ENCODE peak calls at places on chromosome 4, in seven cellular contexts. One of them, this sample, is unnamed.

GRCh38 chr4:101222156-101222845 is 125.0 kb downstream of the PPP3CA start:
- DNase-seq in testis: no peak
- DNase-seq in spleen: no peak
- DNase-seq in heart left ventricle: no peak
- DNase-seq in thyroid gland: no peak
- DNase-seq in iPS DF 6.9: no peak
- DNase-seq in neuronal stem cell: no peak
- DNase-seq in this sample: no peak

GRCh38 chr4:185112104-185112503 is 31.0 kb upstream of the SLC25A4 start:
- DNase-seq in spleen: no peak
- DNase-seq in iPS DF 6.9: no peak
- DNase-seq in heart left ventricle: peak; percentile 62
- DNase-seq in neuronal stem cell: no peak
- DNase-seq in thyroid gland: peak; percentile 37
- DNase-seq in testis: peak; percentile 53
- DNase-seq in this sample: peak; percentile 74

GRCh38 chr4:27057662-27058061 is 197.0 kb downstream of the STIM2 start:
- DNase-seq in spleen: no peak
- DNase-seq in testis: no peak
- DNase-seq in neuronal stem cell: no peak
- DNase-seq in heart left ventricle: no peak
- DNase-seq in iPS DF 6.9: no peak
- DNase-seq in thyroid gland: no peak
- DNase-seq in this sample: no peak

GRCh38 chr4:82124365-82124764 is 249.4 kb downstream of the HNRNPD start:
- DNase-seq in spleen: no peak
- DNase-seq in testis: no peak
- DNase-seq in thyroid gland: no peak
- DNase-seq in neuronal stem cell: no peak
- DNase-seq in iPS DF 6.9: no peak
- DNase-seq in heart left ventricle: no peak
- DNase-seq in this sample: no peak

GRCh38 chr4:48722509-48723446 is 57.3 kb downstream of the FRYL start:
- DNase-seq in thyroid gland: no peak
- DNase-seq in neuronal stem cell: no peak
- DNase-seq in iPS DF 6.9: no peak
- DNase-seq in spleen: no peak
- DNase-seq in heart left ventricle: no peak
- DNase-seq in testis: no peak
- DNase-seq in this sample: no peak

GRCh38 chr4:88969271-88969670 is 87.7 kb downstream of the FAM13A start:
- DNase-seq in heart left ventricle: no peak
- DNase-seq in neuronal stem cell: no peak
- DNase-seq in spleen: no peak
- DNase-seq in testis: no peak
- DNase-seq in thyroid gland: no peak
- DNase-seq in iPS DF 6.9: no peak
- DNase-seq in this sample: no peak

GRCh38 chr4:145842224-145842887 is 96.3 kb downstream of the ZNF827 start:
- DNase-seq in thyroid gland: no peak
- DNase-seq in heart left ventricle: no peak
- DNase-seq in neuronal stem cell: no peak
- DNase-seq in testis: no peak
- DNase-seq in iPS DF 6.9: no peak
- DNase-seq in spleen: no peak
- DNase-seq in this sample: no peak

GRCh38 chr4:114077610-114078009 is 98.2 kb upstream of the ARSJ start:
- DNase-seq in heart left ventricle: no peak
- DNase-seq in neuronal stem cell: no peak
- DNase-seq in thyroid gland: no peak
- DNase-seq in iPS DF 6.9: no peak
- DNase-seq in testis: no peak
- DNase-seq in spleen: no peak
- DNase-seq in this sample: no peak

GRCh38 chr4:20839957-20840356 is 139.7 kb downstream of the PACRGL start:
- DNase-seq in neuronal stem cell: no peak
- DNase-seq in thyroid gland: no peak
- DNase-seq in testis: no peak
- DNase-seq in spleen: no peak
- DNase-seq in heart left ventricle: no peak
- DNase-seq in iPS DF 6.9: no peak
- DNase-seq in this sample: no peak

GRCh38 chr4:11074581-11075241 is 354.0 kb downstream of the HS3ST1 start:
- DNase-seq in iPS DF 6.9: no peak
- DNase-seq in neuronal stem cell: no peak
- DNase-seq in thyroid gland: no peak
- DNase-seq in testis: no peak
- DNase-seq in heart left ventricle: no peak
- DNase-seq in spleen: no peak
- DNase-seq in this sample: no peak

GRCh38 chr4:184590196-184590595 is 59.1 kb downstream of the CASP3 start:
- DNase-seq in iPS DF 6.9: no peak
- DNase-seq in spleen: no peak
- DNase-seq in testis: no peak
- DNase-seq in neuronal stem cell: no peak
- DNase-seq in heart left ventricle: no peak
- DNase-seq in thyroid gland: no peak
- DNase-seq in this sample: no peak

GRCh38 chr4:151667025-151667424 is 93.8 kb downstream of the GATB start:
- DNase-seq in thyroid gland: no peak
- DNase-seq in testis: no peak
- DNase-seq in iPS DF 6.9: no peak
- DNase-seq in spleen: no peak
- DNase-seq in neuronal stem cell: no peak
- DNase-seq in heart left ventricle: no peak
- DNase-seq in this sample: no peak

GRCh38 chr4:179372746-179373145 is 1930.5 kb upstream of the AGA start:
- DNase-seq in testis: no peak
- DNase-seq in neuronal stem cell: no peak
- DNase-seq in thyroid gland: no peak
- DNase-seq in iPS DF 6.9: no peak
- DNase-seq in spleen: no peak
- DNase-seq in heart left ventricle: no peak
- DNase-seq in this sample: no peak

GRCh38 chr4:141432000-141432712 is 204.2 kb upstream of the IL15 start:
- DNase-seq in iPS DF 6.9: no peak
- DNase-seq in spleen: no peak
- DNase-seq in thyroid gland: no peak
- DNase-seq in testis: no peak
- DNase-seq in neuronal stem cell: no peak
- DNase-seq in heart left ventricle: no peak
- DNase-seq in this sample: no peak

DNA sequence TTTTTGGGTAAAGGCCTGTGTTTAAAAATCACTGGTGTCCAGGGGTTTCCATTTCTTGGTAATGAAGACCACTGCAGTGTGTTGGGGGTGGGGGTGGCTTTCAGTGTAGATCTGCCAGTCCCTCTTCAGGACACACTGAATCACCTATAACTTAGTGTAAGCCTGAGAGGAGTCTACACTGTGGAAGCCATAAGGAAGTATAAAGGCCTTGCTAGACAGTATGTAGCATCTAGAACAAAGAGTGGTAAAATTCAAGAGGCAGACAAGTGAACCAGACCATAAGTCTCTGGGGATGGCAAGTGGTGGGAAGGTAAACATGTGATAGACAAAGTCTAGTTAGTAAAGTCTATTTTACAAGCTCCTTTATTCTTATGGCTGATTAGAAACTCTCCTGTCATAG is 191.8 kb downstream of the CCNG2 start:
- DNase-seq in iPS DF 6.9: no peak
- DNase-seq in heart left ventricle: no peak
- DNase-seq in spleen: no peak
- DNase-seq in thyroid gland: no peak
- DNase-seq in testis: no peak
- DNase-seq in neuronal stem cell: no peak
- DNase-seq in this sample: no peak
- H3K4me1 ChIP-seq in iPS DF 6.9: no peaks in the 10 kb centered on the region
- H3K4me1 ChIP-seq in heart left ventricle: no peaks in the 10 kb centered on the region
- H3K4me1 ChIP-seq in spleen: no peaks in the 10 kb centered on the region
- H3K4me1 ChIP-seq in thyroid gland: no peaks in the 10 kb centered on the region
- H3K4me1 ChIP-seq in testis: no peaks in the 10 kb centered on the region
- H3K4me1 ChIP-seq in neuronal stem cell: no peaks in the 10 kb centered on the region
- H3K4me1 ChIP-seq in this sample: peaks cover 6% of the 10 kb centered on the region

DNA sequence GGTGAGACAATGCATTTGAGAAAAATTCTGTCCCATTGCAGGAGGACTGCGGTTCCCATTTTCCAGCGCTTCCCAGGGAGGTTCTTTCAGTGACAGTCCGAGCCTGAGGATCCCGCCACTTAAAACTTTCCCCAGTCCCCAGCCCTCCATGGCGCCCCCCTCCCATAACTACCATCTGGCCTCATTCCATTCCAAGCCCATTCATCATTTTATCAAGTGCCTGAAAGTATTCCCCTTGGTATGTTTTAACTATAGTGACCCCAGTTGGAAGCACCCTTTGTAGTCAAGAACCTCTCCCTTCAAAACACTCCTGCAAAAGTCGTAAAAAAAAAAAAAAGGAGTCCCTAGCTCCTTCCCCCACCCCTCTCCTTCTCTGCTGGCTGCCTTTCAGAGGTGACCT is 1.2 kb downstream of the RASL11B start:
- DNase-seq in iPS DF 6.9: no peak
- DNase-seq in testis: no peak
- DNase-seq in neuronal stem cell: no peak
- DNase-seq in thyroid gland: no peak
- DNase-seq in heart left ventricle: no peak
- DNase-seq in spleen: no peak
- DNase-seq in this sample: no peak
- H3K27ac ChIP-seq in iPS DF 6.9: no peak overlapping the region
- H3K27ac ChIP-seq in testis: peak overlapping the region; percentile 86
- H3K27ac ChIP-seq in neuronal stem cell: no peak overlapping the region
- H3K27ac ChIP-seq in thyroid gland: no peak overlapping the region
- H3K27ac ChIP-seq in heart left ventricle: peak overlapping the region; percentile 77
- H3K27ac ChIP-seq in spleen: peak overlapping the region; percentile 81
- H3K27ac ChIP-seq in this sample: no peak overlapping the region

DNA sequence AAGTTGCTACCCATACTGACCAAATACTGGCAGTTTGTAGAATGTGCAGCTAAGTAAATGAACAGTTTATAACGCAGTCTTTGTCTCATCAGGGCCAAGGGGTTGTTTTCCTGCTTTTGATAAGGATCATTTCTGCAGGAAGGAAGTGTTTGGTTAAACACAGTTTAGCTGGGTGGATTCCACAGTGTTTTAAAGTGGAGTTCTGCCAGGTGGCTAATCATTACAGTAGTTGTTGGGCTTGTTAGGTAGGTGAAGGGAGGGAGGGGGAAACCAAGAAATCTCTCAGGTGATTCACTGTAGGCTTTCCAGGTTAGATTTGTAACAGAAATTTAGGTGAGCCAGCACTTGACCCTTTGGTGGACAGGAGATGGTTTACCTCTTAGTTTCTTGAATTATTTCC is 58.1 kb downstream of the FNIP2 start:
- DNase-seq in heart left ventricle: no peak
- DNase-seq in thyroid gland: peak; percentile 39
- DNase-seq in neuronal stem cell: no peak
- DNase-seq in testis: no peak
- DNase-seq in iPS DF 6.9: no peak
- DNase-seq in spleen: no peak
- DNase-seq in this sample: no peak
- H3K4me1 ChIP-seq in heart left ventricle: peaks cover 45% of the 10 kb centered on the region
- H3K4me1 ChIP-seq in thyroid gland: peaks cover 47% of the 10 kb centered on the region
- H3K4me1 ChIP-seq in neuronal stem cell: peaks cover 2% of the 10 kb centered on the region
- H3K4me1 ChIP-seq in testis: peaks cover 9% of the 10 kb centered on the region
- H3K4me1 ChIP-seq in iPS DF 6.9: no peaks in the 10 kb centered on the region
- H3K4me1 ChIP-seq in spleen: peaks cover 15% of the 10 kb centered on the region
- H3K4me1 ChIP-seq in this sample: peaks cover 73% of the 10 kb centered on the region

GRCh38 chr4:71006203-71006907 is 12.9 kb downstream of the DCK start:
- DNase-seq in heart left ventricle: no peak
- DNase-seq in spleen: no peak
- DNase-seq in neuronal stem cell: no peak
- DNase-seq in thyroid gland: no peak
- DNase-seq in iPS DF 6.9: no peak
- DNase-seq in testis: no peak
- DNase-seq in this sample: no peak
- H3K27ac ChIP-seq in heart left ventricle: no peak overlapping the region
- H3K27ac ChIP-seq in spleen: peak overlapping the region; percentile 69
- H3K27ac ChIP-seq in neuronal stem cell: no peak overlapping the region
- H3K27ac ChIP-seq in thyroid gland: no peak overlapping the region
- H3K27ac ChIP-seq in iPS DF 6.9: no peak overlapping the region
- H3K27ac ChIP-seq in testis: no peak overlapping the region
- H3K27ac ChIP-seq in this sample: no peak overlapping the region

GRCh38 chr4:87073187-87073569 is 138.4 kb downstream of the AFF1 start:
- DNase-seq in spleen: no peak
- DNase-seq in testis: no peak
- DNase-seq in heart left ventricle: no peak
- DNase-seq in iPS DF 6.9: no peak
- DNase-seq in neuronal stem cell: no peak
- DNase-seq in thyroid gland: no peak
- DNase-seq in this sample: no peak
- H3K4me1 ChIP-seq in spleen: peaks cover 52% of the 10 kb centered on the region
- H3K4me1 ChIP-seq in testis: peaks cover 21% of the 10 kb centered on the region
- H3K4me1 ChIP-seq in heart left ventricle: peaks cover 66% of the 10 kb centered on the region
- H3K4me1 ChIP-seq in iPS DF 6.9: peaks cover 7% of the 10 kb centered on the region
- H3K4me1 ChIP-seq in neuronal stem cell: peaks cover 6% of the 10 kb centered on the region
- H3K4me1 ChIP-seq in thyroid gland: peaks cover 67% of the 10 kb centered on the region
- H3K4me1 ChIP-seq in this sample: peaks cover 55% of the 10 kb centered on the region